ENCODE peak calls at places on chromosome 10, in five cellular contexts. E is PC-9, B is left ventricle myocardium inferior, M is cardiac muscle cell, L is prostate gland. D is an unnamed sample. For H3K27me3, the result is how much of the 10 kb centered on the place peaks cover.

GRCh38 chr10:112952282-112952991 is 2.4 kb downstream of the TCF7L2 start:
- DNase-seq in E (peak), B (peak), M (peak), L (no peak), D (no peak)

GRCh38 chr10:103968441-103969391 is 1.8 kb downstream of the SLK start:
- DNase-seq in E (no peak), B (no peak), M (no peak), L (no peak), D (no peak)

GRCh38 chr10:4546931-4547330 is 279.1 kb upstream of the AKR1E2 start:
- DNase-seq in E (no peak), B (no peak), M (no peak), L (no peak), D (no peak)

GRCh38 chr10:3451516-3452185 is 279.1 kb upstream of the PITRM1 start:
- DNase-seq in E (no peak), B (no peak), M (no peak), L (no peak), D (no peak)

GRCh38 chr10:68628576-68629127 is 68.5 kb downstream of the TET1 start:
- DNase-seq in E (peak), B (no peak), M (peak), L (no peak), D (no peak)

GRCh38 chr10:87092861-87093460 is 1.7 kb downstream of the GLUD1 start:
- DNase-seq in E (peak), B (no peak), M (peak), L (peak), D (no peak)

GRCh38 chr10:119341236-119342016 is 134.1 kb downstream of the GRK5 start:
- DNase-seq in E (no peak), B (peak), M (peak), L (no peak), D (no peak)

GRCh38 chr10:86267286-86268195 is 99.1 kb downstream of the GRID1 start:
- DNase-seq in E (no peak), B (no peak), M (no peak), L (no peak), D (no peak)

GRCh38 chr10:115525141-115525540 is 432.0 kb downstream of the ATRNL1 start:
- DNase-seq in E (no peak), B (no peak), M (no peak), L (no peak), D (no peak)

GRCh38 chr10:29083096-29083495 is 205.8 kb upstream of the LYZL1 start:
- DNase-seq in E (no peak), B (no peak), M (no peak), L (no peak), D (no peak)

DNA sequence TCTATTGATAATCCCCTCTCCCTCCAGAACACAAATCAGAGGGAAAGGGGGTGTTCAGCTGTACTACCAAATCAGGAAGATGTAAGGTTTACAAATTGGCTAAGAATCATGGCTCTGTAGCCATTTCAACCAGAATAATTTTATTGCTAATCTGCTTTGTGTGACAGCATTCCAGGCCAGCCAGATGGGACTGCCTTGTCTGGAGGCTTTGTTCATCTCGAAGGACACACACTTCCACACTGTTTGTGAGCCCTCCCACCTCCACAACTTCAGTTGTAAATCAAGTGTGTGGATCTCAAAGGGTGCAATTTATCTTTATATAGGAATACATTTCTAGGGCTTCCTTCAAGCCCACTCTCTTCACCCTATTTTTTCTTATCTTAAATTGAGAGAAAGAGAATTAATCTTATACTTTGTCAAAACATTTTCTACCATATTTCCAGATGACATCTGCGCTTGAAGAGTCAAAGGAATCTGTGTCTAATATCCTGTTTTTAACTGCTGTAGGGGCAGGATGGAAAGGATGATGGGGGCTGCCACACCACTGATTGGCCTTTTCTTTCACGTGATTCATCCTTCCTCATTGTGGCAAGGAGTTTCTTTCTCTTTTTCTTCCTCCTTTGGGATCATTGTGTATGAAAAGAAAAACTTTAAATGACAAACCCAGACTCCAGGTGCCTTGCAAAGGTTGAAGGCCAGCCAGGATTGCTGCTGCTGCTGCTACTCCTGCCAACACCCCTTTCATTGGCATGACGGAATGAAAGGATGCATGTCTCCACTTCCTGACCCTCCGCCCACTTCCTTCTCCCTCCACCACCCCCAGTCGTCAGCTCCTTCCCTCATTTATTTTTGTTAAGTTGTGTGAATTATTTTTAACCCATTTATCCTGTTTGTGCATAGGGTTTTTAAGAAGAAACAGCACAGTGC is 6.7 kb upstream of the OIT3 start:
- DNase-seq in E (no peak), B (no peak), M (peak), L (no peak), D (no peak)
- H3K4me3 ChIP-seq in E (no peak), B (peak), M (no peak), L (no peak), D (no peak)

GRCh38 chr10:114404171-114405010 is at the start of gene AFAP1L2:
- DNase-seq in E (peak), B (peak), M (peak), L (no peak), D (no peak)

GRCh38 chr10:114401195-114401741 is 3.0 kb downstream of the AFAP1L2 start:
- DNase-seq in E (no peak), B (peak), M (peak), L (no peak), D (no peak)

GRCh38 chr10:114402233-114402632 is 2.1 kb downstream of the AFAP1L2 start:
- DNase-seq in E (no peak), B (no peak), M (no peak), L (no peak), D (no peak)

GRCh38 chr10:114403545-114404161 is 649 bp downstream of the AFAP1L2 start:
- DNase-seq in E (peak), B (peak), M (no peak), L (no peak), D (no peak)

GRCh38 chr10:114402871-114403544 is 1.3 kb downstream of the AFAP1L2 start:
- DNase-seq in E (no peak), B (no peak), M (no peak), L (no peak), D (no peak)
- H3K27me3 ChIP-seq in E (under half), B (half or more), M (under half), L (under half), D (under half)

DNA sequence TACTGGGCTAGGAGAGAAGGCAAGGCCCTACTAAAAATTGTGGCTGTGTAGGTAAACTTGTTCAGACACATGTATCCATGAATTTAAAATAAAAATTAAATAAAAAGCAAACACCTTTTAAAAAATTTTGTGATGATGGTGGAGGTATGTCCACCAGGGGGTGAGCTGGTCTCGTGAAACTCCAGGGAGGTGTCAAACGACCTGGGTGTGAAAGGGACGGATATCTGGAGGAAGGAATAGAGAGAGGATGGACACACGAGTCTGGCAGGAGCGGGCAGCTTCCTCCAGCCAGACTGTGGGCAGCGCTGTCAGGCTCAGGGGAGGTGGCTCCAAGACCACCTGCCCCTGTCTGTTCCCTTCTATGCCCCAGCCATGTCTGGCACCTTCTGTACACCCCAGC is 34.8 kb upstream of the DMBT1 start:
- DNase-seq in E (peak), B (no peak), M (peak), L (no peak), D (no peak)
- TF ChIP-seq CTCF in E (peak), B (peak), M (peak), L (peak), D (peak)

GRCh38 chr10:96299383-96299782 is 4.9 kb upstream of the DNTT start:
- DNase-seq in E (no peak), B (no peak), M (no peak), L (no peak), D (no peak)
- H3K4me3 ChIP-seq in E (no peak), B (no peak), M (no peak), L (no peak), D (no peak)

DNA sequence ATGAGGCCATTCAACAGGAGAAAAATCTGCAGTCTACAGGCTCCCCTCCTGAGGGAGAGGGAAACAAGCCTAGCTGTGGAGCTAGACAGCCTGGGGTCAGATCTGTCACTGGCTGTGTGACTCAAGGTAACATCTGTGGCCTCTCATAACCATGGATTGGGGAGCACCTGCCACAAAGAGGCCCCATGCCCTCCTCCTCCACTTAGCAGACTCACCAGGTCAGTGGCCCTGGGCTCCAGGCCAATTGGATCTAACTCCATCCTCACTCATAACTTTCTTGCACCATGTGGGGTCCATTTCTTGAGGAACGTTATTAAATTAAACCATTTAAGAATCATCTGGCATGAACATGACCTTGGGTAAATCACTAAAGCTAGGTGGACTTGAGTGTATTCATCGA is 1.8 kb downstream of the GDF10 start:
- DNase-seq in E (no peak), B (no peak), M (no peak), L (no peak), D (no peak)
- H3K27me3 ChIP-seq in E (under half), B (half or more), M (half or more), L (under half), D (half or more)

DNA sequence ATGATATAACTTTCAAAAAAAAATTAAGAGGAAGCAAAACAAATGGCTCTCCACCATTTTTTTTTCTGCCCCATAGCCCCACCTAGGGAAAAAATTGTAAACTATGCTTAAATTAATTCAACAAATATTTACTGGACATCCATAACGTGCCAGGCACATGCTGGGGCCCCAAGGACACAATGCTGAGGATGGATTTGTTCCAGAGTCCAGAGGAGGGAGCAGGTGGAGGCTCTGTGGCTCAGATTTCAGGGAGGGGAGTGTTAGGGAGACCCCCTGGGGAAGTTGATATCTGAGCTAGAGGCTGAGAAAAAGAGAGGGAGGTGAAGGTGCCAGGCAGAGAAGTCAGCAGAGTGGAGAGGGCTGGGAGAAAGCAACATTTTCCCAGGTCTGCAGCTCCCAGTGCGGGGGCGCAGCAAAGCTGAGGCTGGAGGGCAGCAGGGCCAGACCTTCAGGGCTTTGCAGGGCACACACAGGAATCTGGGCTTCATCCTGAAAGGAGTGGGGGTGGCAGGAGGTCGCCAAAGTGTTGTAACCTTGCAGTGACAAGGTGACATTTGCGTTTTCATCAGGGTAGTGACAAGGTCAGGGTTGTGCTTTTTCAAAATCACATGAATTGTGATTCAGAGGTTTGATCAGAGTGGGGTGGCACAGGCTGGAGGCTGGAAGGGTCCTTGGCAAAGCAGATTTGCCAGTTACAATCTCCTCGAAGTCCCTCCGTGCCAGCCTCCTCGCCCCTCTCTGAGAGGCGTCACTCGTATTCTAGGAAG is 261.6 kb downstream of the WDR11 start:
- DNase-seq in E (no peak), B (no peak), M (peak), L (no peak), D (no peak)
- TF ChIP-seq CTCF in E (no peak), B (no peak), M (peak), L (no peak), D (peak)

GRCh38 chr10:27258838-27259532 is 18.4 kb upstream of the ACBD5 start:
- DNase-seq in E (no peak), B (no peak), M (no peak), L (no peak), D (no peak)

GRCh38 chr10:27256790-27257189 is 16.2 kb upstream of the ACBD5 start:
- DNase-seq in E (no peak), B (no peak), M (no peak), L (no peak), D (no peak)

GRCh38 chr10:27252267-27253000 is 11.8 kb upstream of the ACBD5 start:
- DNase-seq in E (peak), B (peak), M (peak), L (no peak), D (no peak)

GRCh38 chr10:27258492-27258837 is 17.9 kb upstream of the ACBD5 start:
- DNase-seq in E (no peak), B (no peak), M (no peak), L (no peak), D (no peak)

DNA sequence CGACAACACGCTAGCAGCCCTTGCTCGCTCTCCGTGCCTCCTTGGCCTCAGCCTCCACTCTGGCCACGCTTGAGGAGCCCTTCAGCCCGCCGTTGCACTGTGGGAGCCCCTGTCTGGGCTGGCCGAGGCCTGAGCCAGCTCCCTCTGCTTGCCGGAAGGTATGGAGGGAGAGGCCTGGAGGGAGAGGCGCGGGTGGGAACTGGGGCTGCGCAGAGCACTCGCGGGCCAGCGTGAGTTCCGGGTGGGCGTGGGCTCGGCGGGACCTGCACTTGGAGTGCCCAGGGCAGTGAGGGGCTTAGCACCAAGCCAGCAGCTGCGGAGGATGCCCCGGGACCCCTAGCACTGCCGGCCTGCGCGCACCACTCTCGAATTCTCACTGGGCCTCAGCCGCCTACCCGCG is 15.7 kb upstream of the ACBD5 start:
- DNase-seq in E (no peak), B (no peak), M (no peak), L (no peak), D (no peak)
- H3K4me3 ChIP-seq in E (no peak), B (no peak), M (no peak), L (no peak), D (no peak)

DNA sequence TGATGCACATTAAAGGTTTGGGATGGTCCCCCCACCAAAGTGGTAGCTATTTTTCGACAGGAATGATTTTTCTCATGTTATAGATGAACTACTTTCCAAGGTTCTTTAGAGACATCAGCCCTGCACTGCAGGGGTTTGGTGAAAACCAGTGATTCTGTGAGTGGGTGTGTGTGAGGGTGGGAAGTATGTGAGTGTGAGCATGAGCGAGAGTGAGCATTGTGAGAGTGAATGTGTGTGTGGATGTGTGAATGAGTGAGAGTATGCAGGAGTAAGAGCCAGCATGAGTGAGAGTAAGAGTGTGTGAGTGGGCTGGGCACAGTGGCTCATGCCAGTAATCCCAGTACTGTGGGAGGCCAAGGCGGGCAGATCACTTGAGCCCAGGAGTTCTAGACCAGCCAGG is 75.0 kb downstream of the GOLGA7B start:
- DNase-seq in E (no peak), B (no peak), M (no peak), L (no peak), D (no peak)
- H3K27me3 ChIP-seq in E (half or more), B (half or more), M (under half), L (under half), D (under half)

GRCh38 chr10:36542493-36542892 is 582.9 kb upstream of the ANKRD30A start:
- DNase-seq in E (no peak), B (no peak), M (peak), L (no peak), D (no peak)

GRCh38 chr10:36540611-36541010 is 584.8 kb upstream of the ANKRD30A start:
- DNase-seq in E (no peak), B (no peak), M (no peak), L (no peak), D (no peak)

GRCh38 chr10:36533316-36533715 is 592.1 kb upstream of the ANKRD30A start:
- DNase-seq in E (no peak), B (no peak), M (no peak), L (no peak), D (no peak)

GRCh38 chr10:36534471-36535002 is 590.9 kb upstream of the ANKRD30A start:
- DNase-seq in E (no peak), B (no peak), M (peak), L (no peak), D (peak)

GRCh38 chr10:36538945-36539586 is 586.3 kb upstream of the ANKRD30A start:
- DNase-seq in E (no peak), B (no peak), M (peak), L (no peak), D (peak)
- TF ChIP-seq CTCF in E (no peak), B (no peak), M (no peak), L (no peak), D (no peak)

D was measured in keratinocyte.